ENCODE peak calls at places on chromosomes 2 and 18, in seven cellular contexts. I is AG10803, R is stomach, X is cardiac muscle cell, P is dorsolateral prefrontal cortex, G is cardiac fibroblast, U is astrocyte. A is an unnamed sample.

GRCh38 chr18:49249523-49249922 is 210.9 kb downstream of the DYM start:
- DNase-seq in G (peak; percentile 92), I (peak; percentile 86), X (peak; percentile 84), U (peak; percentile 78), P (no peak), R (no peak), A (peak; percentile 35)

GRCh38 chr2:96135621-96136020 is 2.7 kb downstream of the ASTL start:
- DNase-seq in P (no peak), X (no peak), I (no peak), G (no peak), R (no peak), U (no peak), A (no peak)

GRCh38 chr2:27925640-27926472 is 35.3 kb downstream of the BABAM2 start:
- DNase-seq in P (no peak), I (no peak), G (no peak), R (no peak), U (no peak), X (no peak), A (no peak)

GRCh38 chr2:110877031-110877827 is 144.9 kb downstream of the ACOXL start:
- DNase-seq in U (no peak), G (no peak), X (no peak), I (no peak), R (no peak), P (no peak), A (no peak)

GRCh38 chr2:196546151-196546919 is 93.2 kb upstream of the CCDC150 start:
- DNase-seq in U (no peak), G (no peak), I (peak; percentile 59), P (no peak), R (no peak), X (no peak), A (no peak)

GRCh38 chr2:121363632-121364420 is 78.8 kb upstream of the TFCP2L1 start:
- DNase-seq in U (peak; percentile 75), P (no peak), I (peak; percentile 76), R (no peak), G (peak; percentile 88), X (no peak), A (no peak)

GRCh38 chr2:28251337-28251736 is 141.3 kb upstream of the FOSL2 start:
- DNase-seq in X (no peak), U (no peak), G (no peak), I (no peak), R (no peak), P (no peak), A (no peak)

GRCh38 chr2:129707800-129708199 is 271.7 kb upstream of the RAB6C start:
- DNase-seq in U (no peak), P (no peak), R (no peak), G (no peak), X (no peak), I (no peak), A (no peak)

GRCh38 chr2:65045651-65046050 is 10.6 kb upstream of the CEP68 start:
- DNase-seq in I (no peak), U (peak; percentile 36), R (no peak), G (peak; percentile 22), P (no peak), X (peak; percentile 48), A (peak; percentile 63)

GRCh38 chr18:220708-221107 is 47.1 kb downstream of the THOC1 start:
- DNase-seq in R (no peak), P (no peak), G (no peak), X (no peak), I (no peak), U (no peak), A (no peak)

GRCh38 chr2:172093416-172094318 is 8.4 kb downstream of the DLX1 start:
- DNase-seq in G (no peak), I (no peak), X (no peak), P (no peak), U (no peak), R (no peak), A (no peak)

GRCh38 chr2:168997794-168998193 is 33.3 kb downstream of the ABCB11 start:
- DNase-seq in I (no peak), X (no peak), R (no peak), P (no peak), U (peak; percentile 76), G (peak; percentile 42), A (no peak)

GRCh38 chr2:54256091-54256694 is at the start of gene TSPYL6:
- DNase-seq in X (no peak), R (no peak), I (no peak), U (no peak), P (no peak), G (no peak), A (no peak)

GRCh38 chr2:70371753-70372152 is 69.9 kb upstream of the FAM136A start:
- DNase-seq in R (no peak), G (peak; percentile 91), X (peak; percentile 85), P (no peak), U (peak; percentile 64), I (peak; percentile 89), A (no peak)

GRCh38 chr2:100741880-100742814 is 77.8 kb upstream of the NPAS2 start:
- DNase-seq in P (no peak), U (peak; percentile 99), R (no peak), G (peak; percentile 99), X (peak; percentile 99), I (peak; percentile 100), A (no peak)

GRCh38 chr2:240557808-240558207 is at the start of gene ANKMY1:
- DNase-seq in U (peak; percentile 52), R (peak; percentile 70), I (peak; percentile 69), G (peak; percentile 76), P (peak; percentile 34), X (peak; percentile 82), A (peak; percentile 37)

GRCh38 chr18:69723434-69723833 is 224.2 kb downstream of the CD226 start:
- DNase-seq in X (no peak), G (no peak), U (no peak), R (no peak), P (no peak), I (no peak), A (no peak)

GRCh38 chr18:44842588-44843412 is 162.1 kb downstream of the SETBP1 start:
- DNase-seq in X (no peak), U (no peak), R (no peak), P (no peak), G (no peak), I (no peak), A (no peak)

GRCh38 chr18:39453882-39454281 is 1888.3 kb upstream of the CELF4 start:
- DNase-seq in G (peak; percentile 63), P (no peak), X (peak; percentile 93), U (peak; percentile 61), I (peak; percentile 31), R (no peak), A (no peak)

GRCh38 chr2:238239872-238240760 is at the start of gene HES6:
- DNase-seq in I (peak; percentile 80), G (peak; percentile 78), X (peak; percentile 88), P (peak; percentile 76), R (peak; percentile 94), U (peak; percentile 66), A (peak; percentile 41)

GRCh38 chr18:70523035-70523797 is 234.4 kb downstream of the SOCS6 start:
- DNase-seq in G (no peak), U (no peak), R (no peak), I (no peak), P (no peak), X (no peak), A (no peak)

GRCh38 chr18:13032173-13032572 is 41.0 kb downstream of the CEP192 start:
- DNase-seq in G (no peak), I (no peak), U (no peak), X (no peak), P (no peak), R (no peak), A (no peak)

GRCh38 chr2:190636362-190636761 is 12.5 kb upstream of the NAB1 start:
- DNase-seq in G (peak; percentile 91), X (peak; percentile 86), R (no peak), U (peak; percentile 86), P (no peak), I (peak; percentile 83), A (peak; percentile 80)

GRCh38 chr2:187349328-187349944 is 98.6 kb downstream of the CALCRL start:
- DNase-seq in X (peak; percentile 70), I (peak; percentile 32), P (no peak), R (no peak), U (peak; percentile 2), G (peak; percentile 77), A (no peak)
- TF ChIP-seq CTCF in X (no peak), I (no peak), P (no peak), R (no peak), U (no peak), G (no peak), A (no peak)

GRCh38 chr2:134290363-134290762 is 36.5 kb downstream of the MGAT5 start:
- DNase-seq in U (no peak), X (no peak), P (no peak), I (no peak), G (no peak), R (no peak), A (no peak)
- H3K4me3 ChIP-seq in U (no peak overlapping the region), X (no peak overlapping the region), P (no peak overlapping the region), I (no peak overlapping the region), G (no peak overlapping the region), R (no peak overlapping the region), A (no peak overlapping the region)

GRCh38 chr2:219405451-219405850 is 12.7 kb upstream of the DES start:
- DNase-seq in R (no peak), P (no peak), X (no peak), I (no peak), G (no peak), U (no peak), A (no peak)
- TF ChIP-seq CTCF in R (no peak), P (no peak), X (peak; percentile 17), I (peak; percentile 10), G (no peak), U (no peak), A (peak; percentile 26)

DNA sequence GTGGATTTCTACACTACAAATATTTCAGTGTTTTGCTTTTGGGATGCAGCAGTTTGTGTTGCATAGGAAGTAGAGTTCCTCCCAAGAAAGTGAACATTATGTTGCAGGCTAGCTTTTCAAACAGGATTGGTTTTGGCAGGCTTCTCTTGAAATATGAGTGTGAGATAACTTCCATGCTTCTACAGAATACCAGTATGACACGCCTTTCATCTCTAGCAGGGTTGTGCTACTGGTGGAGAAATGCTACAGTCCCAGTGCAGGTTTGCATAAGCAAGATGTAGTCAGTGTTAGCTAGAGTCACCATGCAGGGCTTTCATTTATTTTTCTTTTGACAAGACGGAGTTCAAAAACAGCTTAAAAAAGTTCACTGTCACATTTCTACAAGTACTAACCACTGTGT is 17.1 kb upstream of the CAVIN2 start:
- DNase-seq in P (no peak), G (no peak), X (peak; percentile 62), I (no peak), R (no peak), U (peak; percentile 76), A (no peak)
- H3K4me3 ChIP-seq in P (no peak overlapping the region), G (no peak overlapping the region), X (no peak overlapping the region), I (no peak overlapping the region), R (no peak overlapping the region), U (no peak overlapping the region), A (no peak overlapping the region)

A was measured in retinal pigment epithelial cell.